ENCODE peak calls at places on chromosomes 6 and 20, in ten cellular contexts. U, R, S, L, T, O, P, C, W and I are unnamed samples.

GRCh38 chr20:45646898-45647297 is 15.8 kb upstream of the WFDC9 start:
- DNase-seq in W (no peak), S (no peak), R (no peak), O (no peak), C (no peak), T (no peak), U (no peak), L (no peak), P (no peak), I (no peak)

GRCh38 chr6:28408076-28408802 is 8.7 kb upstream of the ZSCAN12 start:
- DNase-seq in C (no peak), S (no peak), W (no peak), R (no peak), L (no peak), U (no peak), O (no peak), T (no peak), P (no peak), I (no peak)

GRCh38 chr6:74073896-74074295 is 377.9 kb downstream of the CD109 start:
- DNase-seq in C (no peak), T (no peak), O (peak; percentile 19), W (no peak), S (no peak), P (no peak), U (no peak), R (no peak), L (no peak), I (no peak)

GRCh38 chr6:159107451-159108260 is 61.5 kb upstream of the FNDC1 start:
- DNase-seq in W (no peak), P (no peak), R (no peak), C (peak; percentile 27), U (no peak), O (no peak), L (no peak), S (peak; percentile 27), T (no peak), I (peak; percentile 74)

GRCh38 chr6:107613980-107614379 is 124.1 kb downstream of the SOBP start:
- DNase-seq in T (no peak), S (no peak), R (no peak), L (no peak), O (no peak), U (no peak), P (no peak), C (no peak), W (no peak), I (no peak)

GRCh38 chr6:6758915-6759654 is 170.6 kb downstream of the LY86 start:
- DNase-seq in R (peak; percentile 95), U (peak; percentile 20), C (peak; percentile 71), P (peak; percentile 86), S (peak; percentile 62), O (peak; percentile 86), T (peak; percentile 60), L (peak; percentile 63), W (peak; percentile 15), I (peak; percentile 31)

GRCh38 chr6:138517635-138518034 is 18.3 kb upstream of the NHSL1 start:
- DNase-seq in O (no peak), C (peak; percentile 36), T (no peak), P (peak; percentile 60), W (peak; percentile 45), S (peak; percentile 62), R (peak; percentile 30), L (peak; percentile 75), U (no peak), I (peak; percentile 53)

GRCh38 chr6:137268911-137269310 is 49.7 kb upstream of the IFNGR1 start:
- DNase-seq in O (no peak), U (no peak), W (no peak), L (no peak), T (no peak), P (no peak), C (no peak), R (no peak), S (no peak), I (no peak)

GRCh38 chr6:108526739-108527174 is 34.0 kb upstream of the FOXO3 start:
- DNase-seq in S (peak; percentile 68), W (no peak), T (no peak), L (peak; percentile 58), R (peak; percentile 60), P (peak; percentile 39), C (no peak), O (peak; percentile 51), U (no peak), I (peak; percentile 55)

GRCh38 chr20:13105864-13106457 is 97.2 kb downstream of the SPTLC3 start:
- DNase-seq in L (peak; percentile 22), S (peak; percentile 58), P (peak; percentile 35), C (no peak), T (no peak), W (no peak), R (peak; percentile 40), O (peak; percentile 48), U (no peak), I (peak; percentile 51)

GRCh38 chr6:42834056-42834455 is 45.4 kb upstream of the RPL7L1 start:
- DNase-seq in R (no peak), T (no peak), U (no peak), L (no peak), W (no peak), P (no peak), C (no peak), S (no peak), O (no peak), I (no peak)

GRCh38 chr6:150076196-150076893 is 7.4 kb upstream of the ULBP3 start:
- DNase-seq in P (no peak), L (no peak), C (no peak), R (peak; percentile 52), S (no peak), W (no peak), T (no peak), U (no peak), O (no peak), I (no peak)

GRCh38 chr20:33889312-33889711 is 78.2 kb downstream of the CHMP4B start:
- DNase-seq in T (no peak), C (no peak), L (no peak), S (no peak), U (no peak), P (no peak), R (no peak), O (no peak), W (no peak), I (no peak)